ENCODE peak calls at places on chromosomes 7 and 10, in five cellular contexts. One of them, this sample, is unnamed.

GRCh38 chr7:2190531-2190930 is 42.2 kb downstream of the MAD1L1 start:
- DNase-seq in iPS-NIHi11: peak
- DNase-seq in SW480: no peak
- DNase-seq in IMR-90: peak
- DNase-seq in Calu3: no peak
- DNase-seq in this sample: no peak

GRCh38 chr7:55474944-55475911 is 97.1 kb downstream of the VOPP1 start:
- DNase-seq in SW480: no peak
- DNase-seq in iPS-NIHi11: no peak
- DNase-seq in Calu3: no peak
- DNase-seq in IMR-90: no peak
- DNase-seq in this sample: no peak

GRCh38 chr7:101614939-101615302 is 14.2 kb downstream of the MYL10 start:
- DNase-seq in IMR-90: no peak
- DNase-seq in SW480: peak
- DNase-seq in Calu3: peak
- DNase-seq in iPS-NIHi11: no peak
- DNase-seq in this sample: no peak

GRCh38 chr10:84539244-84539643 is 210.9 kb downstream of the CCSER2 start:
- DNase-seq in SW480: no peak
- DNase-seq in Calu3: no peak
- DNase-seq in iPS-NIHi11: no peak
- DNase-seq in IMR-90: peak
- DNase-seq in this sample: no peak

GRCh38 chr7:150721970-150722373 is 5.6 kb downstream of the GIMAP1 start:
- DNase-seq in IMR-90: no peak
- DNase-seq in Calu3: no peak
- DNase-seq in iPS-NIHi11: no peak
- DNase-seq in SW480: no peak
- DNase-seq in this sample: no peak

GRCh38 chr10:83545901-83546391 is 593.4 kb upstream of the GHITM start:
- DNase-seq in iPS-NIHi11: no peak
- DNase-seq in IMR-90: no peak
- DNase-seq in SW480: no peak
- DNase-seq in Calu3: no peak
- DNase-seq in this sample: no peak

GRCh38 chr7:136998495-136998894 is 130.0 kb downstream of the CHRM2 start:
- DNase-seq in IMR-90: peak
- DNase-seq in iPS-NIHi11: no peak
- DNase-seq in Calu3: no peak
- DNase-seq in SW480: no peak
- DNase-seq in this sample: no peak

GRCh38 chr10:65235266-65235665 is 1690.6 kb upstream of the LRRTM3 start:
- DNase-seq in SW480: no peak
- DNase-seq in iPS-NIHi11: no peak
- DNase-seq in Calu3: no peak
- DNase-seq in IMR-90: no peak
- DNase-seq in this sample: no peak

GRCh38 chr10:110852897-110853296 is 18.8 kb upstream of the PDCD4 start:
- DNase-seq in Calu3: no peak
- DNase-seq in iPS-NIHi11: no peak
- DNase-seq in IMR-90: no peak
- DNase-seq in SW480: no peak
- DNase-seq in this sample: no peak

GRCh38 chr7:322111-322671 is 32.2 kb downstream of the FOXL3 start:
- DNase-seq in SW480: peak
- DNase-seq in iPS-NIHi11: peak
- DNase-seq in Calu3: peak
- DNase-seq in IMR-90: peak
- DNase-seq in this sample: peak

GRCh38 chr10:73886085-73886529 is 11.8 kb upstream of the CAMK2G start:
- DNase-seq in Calu3: peak
- DNase-seq in SW480: peak
- DNase-seq in IMR-90: peak
- DNase-seq in iPS-NIHi11: peak
- DNase-seq in this sample: peak

GRCh38 chr10:12482586-12482985 is 133.2 kb downstream of the CAMK1D start:
- DNase-seq in Calu3: no peak
- DNase-seq in iPS-NIHi11: peak
- DNase-seq in SW480: no peak
- DNase-seq in IMR-90: no peak
- DNase-seq in this sample: no peak

GRCh38 chr10:126519992-126520391 is 131.7 kb upstream of the ADAM12 start:
- DNase-seq in IMR-90: no peak
- DNase-seq in Calu3: no peak
- DNase-seq in SW480: no peak
- DNase-seq in iPS-NIHi11: no peak
- DNase-seq in this sample: no peak

GRCh38 chr7:75808106-75808505 is 5.5 kb downstream of the CCL24 start:
- DNase-seq in IMR-90: no peak
- DNase-seq in iPS-NIHi11: no peak
- DNase-seq in Calu3: no peak
- DNase-seq in SW480: no peak
- DNase-seq in this sample: peak

GRCh38 chr7:44291066-44291732 is 34.2 kb downstream of the CAMK2B start:
- DNase-seq in Calu3: peak
- DNase-seq in SW480: no peak
- DNase-seq in IMR-90: peak
- DNase-seq in iPS-NIHi11: peak
- DNase-seq in this sample: no peak

GRCh38 chr7:73903321-73904218 is 42.6 kb downstream of the TMEM270 start:
- DNase-seq in Calu3: no peak
- DNase-seq in SW480: no peak
- DNase-seq in iPS-NIHi11: peak
- DNase-seq in IMR-90: no peak
- DNase-seq in this sample: no peak

GRCh38 chr7:47677664-47678063 is 95.8 kb upstream of the TNS3 start:
- DNase-seq in SW480: no peak
- DNase-seq in Calu3: no peak
- DNase-seq in IMR-90: no peak
- DNase-seq in iPS-NIHi11: no peak
- DNase-seq in this sample: no peak

GRCh38 chr7:83162402-83163256 is at the start of gene PCLO:
- DNase-seq in iPS-NIHi11: peak
- DNase-seq in Calu3: peak
- DNase-seq in IMR-90: peak
- DNase-seq in SW480: peak
- DNase-seq in this sample: peak

GRCh38 chr10:79246209-79246581 is 101.1 kb upstream of the PPIF start:
- DNase-seq in Calu3: peak
- DNase-seq in IMR-90: no peak
- DNase-seq in SW480: no peak
- DNase-seq in iPS-NIHi11: no peak
- DNase-seq in this sample: no peak

GRCh38 chr7:96276019-96276418 is 45.9 kb downstream of the SLC25A13 start:
- DNase-seq in Calu3: no peak
- DNase-seq in IMR-90: no peak
- DNase-seq in SW480: no peak
- DNase-seq in iPS-NIHi11: no peak
- DNase-seq in this sample: no peak